ENCODE peak calls at places on chromosomes 6 and 20, in nine cellular contexts. J is PC-3, K is cardiac muscle cell, A is uterus, I is AG09309, E is mesothelial cell of epicardium, P is kidney, L is Peyer's patch, D is MCF 10A. V is an unnamed sample.

GRCh38 chr6:51846531-51846930 is 240.9 kb downstream of the PKHD1 start:
- DNase-seq in J (no peak), A (no peak), L (no peak), D (no peak), E (no peak), I (no peak), P (no peak), K (no peak), V (no peak)

GRCh38 chr20:36861875-36862801 is 13.8 kb upstream of the TLDC2 start:
- DNase-seq in P (peak), J (peak), D (peak), A (peak), L (peak), K (peak), E (no peak), I (no peak), V (peak)

GRCh38 chr6:146813554-146813953 is 214.8 kb downstream of the ADGB start:
- DNase-seq in L (no peak), K (no peak), J (peak), A (no peak), E (no peak), P (no peak), I (no peak), D (no peak), V (no peak)

GRCh38 chr6:47859132-47859531 is 77.3 kb downstream of the OPN5 start:
- DNase-seq in D (no peak), J (no peak), L (no peak), A (no peak), I (no peak), E (no peak), K (no peak), P (no peak), V (no peak)

GRCh38 chr6:139698526-139699182 is 324.2 kb upstream of the CITED2 start:
- DNase-seq in K (no peak), L (no peak), A (peak), D (peak), E (no peak), P (no peak), J (no peak), I (no peak), V (no peak)

GRCh38 chr6:80319286-80319685 is 212.8 kb downstream of the BCKDHB start:
- DNase-seq in E (no peak), D (peak), L (no peak), A (no peak), P (no peak), K (no peak), J (peak), I (peak), V (no peak)

GRCh38 chr6:41966214-41966920 is 24.8 kb upstream of the CCND3 start:
- DNase-seq in E (no peak), A (no peak), I (no peak), D (no peak), L (no peak), P (no peak), K (no peak), J (no peak), V (no peak)

GRCh38 chr6:128632131-128632530 is 111.7 kb upstream of the PTPRK start:
- DNase-seq in J (peak), E (no peak), P (no peak), A (no peak), L (no peak), D (peak), I (no peak), K (no peak), V (no peak)

GRCh38 chr20:32945710-32946221 is 58.5 kb downstream of the SUN5 start:
- DNase-seq in D (peak), E (no peak), L (no peak), J (peak), P (no peak), K (peak), I (peak), A (no peak), V (no peak)

GRCh38 chr6:134373282-134373922 is 55.5 kb upstream of the SGK1 start:
- DNase-seq in D (peak), L (peak), K (no peak), J (peak), A (peak), E (no peak), I (peak), P (no peak), V (no peak)

GRCh38 chr6:324729-325125 is 32.4 kb downstream of the DUSP22 start:
- DNase-seq in E (no peak), I (no peak), D (no peak), A (no peak), L (no peak), P (no peak), J (no peak), K (no peak), V (peak)

GRCh38 chr6:121835662-121836061 is 400.2 kb downstream of the GJA1 start:
- DNase-seq in A (no peak), E (no peak), D (no peak), I (no peak), J (no peak), K (peak), P (no peak), L (no peak), V (no peak)

GRCh38 chr6:149330133-149330532 is 12.6 kb downstream of the TAB2 start:
- DNase-seq in J (no peak), I (no peak), D (no peak), A (no peak), K (no peak), P (no peak), E (no peak), L (no peak), V (no peak)

GRCh38 chr6:129069006-129069405 is 186.1 kb downstream of the LAMA2 start:
- DNase-seq in A (no peak), E (no peak), J (no peak), P (no peak), L (no peak), I (no peak), D (no peak), K (no peak), V (no peak)

GRCh38 chr6:68633654-68634502 is 1.2 kb upstream of the ADGRB3 start:
- DNase-seq in K (no peak), E (no peak), D (no peak), P (no peak), A (no peak), L (no peak), I (no peak), J (no peak), V (no peak)

GRCh38 chr6:20978176-20978614 is 443.9 kb downstream of the CDKAL1 start:
- DNase-seq in J (no peak), K (no peak), I (peak), A (no peak), P (no peak), E (no peak), L (no peak), D (peak), V (no peak)

GRCh38 chr6:38350882-38351281 is 288.8 kb downstream of the BTBD9 start:
- DNase-seq in I (no peak), K (no peak), P (no peak), A (peak), J (no peak), L (no peak), E (no peak), D (no peak), V (no peak)

GRCh38 chr6:72616406-72617015 is 5.4 kb upstream of the KCNQ5 start:
- DNase-seq in J (peak), P (no peak), E (no peak), I (no peak), A (no peak), K (peak), D (peak), L (no peak), V (no peak)

GRCh38 chr20:49615401-49616153 is 47.6 kb upstream of the PTGIS start:
- DNase-seq in I (no peak), P (peak), J (peak), A (no peak), K (no peak), D (peak), L (peak), E (no peak), V (no peak)

GRCh38 chr6:97774973-97775372 is 492.0 kb upstream of the MMS22L start:
- DNase-seq in A (no peak), D (no peak), I (no peak), J (no peak), L (no peak), K (no peak), P (no peak), E (no peak), V (peak)

GRCh38 chr6:112014483-112014882 is 39.4 kb upstream of the CCN6 start:
- DNase-seq in D (no peak), A (no peak), E (no peak), P (no peak), I (peak), K (no peak), J (peak), L (no peak), V (no peak)

GRCh38 chr6:26312501-26313390 is 52.3 kb upstream of the BTN3A2 start:
- DNase-seq in L (peak), I (peak), E (peak), K (peak), D (peak), J (peak), A (peak), P (peak), V (peak)

GRCh38 chr6:70985151-70985550 is 28.3 kb upstream of the B3GAT2 start:
- DNase-seq in I (no peak), P (no peak), J (no peak), D (no peak), L (no peak), A (no peak), K (no peak), E (no peak), V (no peak)

GRCh38 chr6:43276180-43277082 is 21.6 kb upstream of the SLC22A7 start:
- DNase-seq in L (peak), I (no peak), E (no peak), D (no peak), P (no peak), A (no peak), K (no peak), J (no peak), V (no peak)

GRCh38 chr6:916160-916559 is 223.2 kb upstream of the EXOC2 start:
- DNase-seq in D (no peak), E (no peak), I (no peak), A (no peak), P (no peak), K (no peak), J (no peak), L (no peak), V (no peak)

DNA sequence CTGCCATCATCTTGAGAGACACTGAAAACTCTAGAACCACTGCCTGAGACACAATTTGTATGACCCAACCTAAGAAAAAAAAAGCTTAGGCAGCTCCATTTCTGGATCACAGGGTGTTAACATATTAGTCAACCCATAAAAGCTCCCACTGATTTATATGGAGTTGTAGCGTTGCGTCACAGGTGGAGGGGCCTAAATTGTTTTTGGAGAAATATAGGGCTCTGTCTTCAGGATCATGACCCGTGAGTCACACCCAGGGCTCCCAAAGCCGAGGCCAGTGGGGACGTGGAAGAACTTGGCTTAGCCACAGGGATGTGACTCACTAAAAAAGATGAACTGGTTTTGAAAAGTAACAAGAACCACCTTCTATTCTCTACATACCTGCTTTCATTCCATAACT is 116.5 kb upstream of the BMP2 start:
- DNase-seq in L (peak), I (peak), P (peak), K (no peak), D (peak), A (peak), J (peak), E (no peak), V (no peak)
- TF ChIP-seq CTCF in L (no peak), I (no peak), P (no peak), K (no peak), D (no peak), A (no peak), J (no peak), E (no peak), V (no peak)

GRCh38 chr6:170265655-170266054 is 25.2 kb downstream of the DLL1 start:
- DNase-seq in L (peak), D (no peak), I (no peak), K (no peak), A (no peak), J (peak), E (no peak), P (peak), V (no peak)
- TF ChIP-seq CTCF in L (peak), D (no peak), I (no peak), K (no peak), A (no peak), J (no peak), E (no peak), P (no peak), V (no peak)

GRCh38 chr6:163661271-163661671 is 246.8 kb downstream of the QKI start:
- DNase-seq in E (no peak), K (no peak), I (no peak), L (no peak), D (no peak), A (no peak), P (no peak), J (no peak), V (no peak)

GRCh38 chr6:163665464-163665863 is 250.9 kb downstream of the QKI start:
- DNase-seq in P (no peak), A (no peak), K (no peak), D (no peak), E (no peak), J (no peak), I (no peak), L (no peak), V (no peak)

GRCh38 chr6:163662604-163663225 is 248.2 kb downstream of the QKI start:
- DNase-seq in J (no peak), L (no peak), K (no peak), A (no peak), I (no peak), D (no peak), P (no peak), E (no peak), V (no peak)

GRCh38 chr6:163659807-163660206 is 245.3 kb downstream of the QKI start:
- DNase-seq in L (no peak), I (no peak), D (no peak), J (no peak), A (no peak), K (no peak), E (no peak), P (no peak), V (no peak)

DNA sequence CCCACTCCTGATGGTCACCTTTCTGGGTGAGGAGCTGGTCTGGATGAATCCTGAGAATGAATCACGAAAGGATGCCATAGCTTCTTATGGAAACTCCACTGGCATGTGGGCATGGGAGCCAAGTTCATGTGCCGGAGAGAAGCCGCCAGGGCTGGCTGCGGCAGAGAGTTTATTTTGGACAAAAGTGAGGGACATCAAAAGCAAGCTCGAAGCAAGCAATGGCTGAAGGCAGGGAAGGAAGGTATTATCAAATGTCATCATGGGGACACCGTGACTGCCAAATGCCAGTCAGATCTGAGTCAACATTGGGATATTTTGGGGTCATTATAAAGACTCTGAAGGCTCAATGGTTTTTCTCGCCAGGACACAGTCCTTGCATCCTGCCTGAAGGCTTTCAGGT is 249.1 kb downstream of the QKI start:
- DNase-seq in D (no peak), L (no peak), I (no peak), A (no peak), E (no peak), P (no peak), K (no peak), J (no peak), V (no peak)
- TF ChIP-seq CTCF in D (no peak), L (no peak), I (no peak), A (no peak), E (no peak), P (no peak), K (no peak), J (no peak), V (no peak)

DNA sequence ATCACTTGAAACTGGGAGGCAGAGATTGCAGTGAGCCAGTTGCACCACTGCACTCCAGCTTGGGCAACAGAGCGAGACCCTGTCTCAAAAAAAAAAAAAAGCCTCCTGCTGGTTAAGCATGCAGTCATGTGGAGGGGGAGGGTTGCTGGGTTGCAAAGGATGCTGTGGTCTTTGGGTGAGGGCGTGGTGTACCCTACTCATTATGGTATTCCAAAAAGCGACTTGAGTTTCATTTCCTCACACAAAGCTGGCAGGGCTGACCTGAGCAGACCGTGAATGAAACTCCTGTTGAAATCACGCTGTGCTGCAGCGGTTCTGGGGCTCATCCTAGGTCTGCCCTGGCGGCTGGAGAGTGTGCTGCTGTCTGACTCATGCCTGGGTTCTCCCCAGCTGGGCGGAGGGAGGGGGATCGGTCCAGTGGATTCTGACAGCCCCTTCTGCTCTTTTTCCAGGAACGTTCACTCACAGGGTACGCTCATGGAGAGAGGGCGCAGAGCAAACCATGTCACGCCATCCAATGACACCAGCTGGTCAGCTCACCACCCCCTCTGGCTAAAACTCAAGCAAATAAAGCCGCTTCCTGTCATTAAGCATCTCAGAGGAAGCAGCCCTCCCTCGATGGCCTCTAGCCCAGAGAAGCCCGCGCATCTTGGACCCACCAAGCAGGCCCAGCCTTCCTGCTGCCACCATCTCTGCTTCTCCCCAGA is 166.2 kb downstream of the SCML4 start:
- DNase-seq in A (peak), J (no peak), D (no peak), I (no peak), P (peak), E (no peak), L (peak), K (no peak), V (no peak)
- TF ChIP-seq CTCF in A (no peak), J (no peak), D (no peak), I (peak), P (no peak), E (no peak), L (peak), K (peak), V (peak)

GRCh38 chr20:63955281-63955845 is 853 bp downstream of the UCKL1 start:
- DNase-seq in J (peak), A (no peak), I (no peak), K (peak), D (peak), P (peak), L (peak), E (no peak), V (no peak)
- TF ChIP-seq CTCF in J (peak), A (peak), I (peak), K (peak), D (no peak), P (peak), L (peak), E (no peak), V (peak)

GRCh38 chr20:63934271-63935068 is 21.7 kb downstream of the UCKL1 start:
- DNase-seq in K (peak), A (no peak), E (no peak), D (no peak), L (no peak), I (no peak), P (peak), J (no peak), V (peak)
- TF ChIP-seq CTCF in K (peak), A (no peak), E (peak), D (no peak), L (no peak), I (peak), P (no peak), J (peak), V (peak)

GRCh38 chr6:135383766-135384165 is 113.8 kb downstream of the AHI1 start:
- DNase-seq in L (no peak), D (no peak), J (no peak), K (no peak), I (no peak), A (no peak), P (no peak), E (no peak), V (no peak)
- TF ChIP-seq CTCF in L (no peak), D (no peak), J (no peak), K (no peak), I (no peak), A (no peak), P (no peak), E (peak), V (no peak)

GRCh38 chr20:34024733-34025351 is 31.1 kb downstream of the RALY start:
- DNase-seq in J (no peak), P (no peak), D (no peak), I (no peak), L (no peak), A (no peak), E (no peak), K (peak), V (no peak)

GRCh38 chr20:34018166-34018565 is 24.5 kb downstream of the RALY start:
- DNase-seq in I (no peak), J (no peak), K (no peak), D (no peak), A (no peak), L (no peak), P (no peak), E (no peak), V (no peak)

GRCh38 chr20:34023937-34024732 is 30.4 kb downstream of the RALY start:
- DNase-seq in E (no peak), K (no peak), D (no peak), I (no peak), L (no peak), P (no peak), A (no peak), J (no peak), V (no peak)

GRCh38 chr20:34022843-34023234 is 29.1 kb downstream of the RALY start:
- DNase-seq in D (no peak), E (no peak), P (no peak), A (no peak), I (no peak), L (no peak), K (no peak), J (no peak), V (no peak)

GRCh38 chr20:34022154-34022842 is 28.6 kb downstream of the RALY start:
- DNase-seq in K (peak), D (peak), P (no peak), J (peak), I (no peak), E (no peak), A (no peak), L (no peak), V (no peak)
- TF ChIP-seq CTCF in K (peak), D (peak), P (no peak), J (peak), I (peak), E (no peak), A (no peak), L (peak), V (peak)

V was measured in glutamatergic neuron.